ENCODE peak calls at places on chromosomes 3 and 15, in ten cellular contexts. S is heart right ventricle; M is left ventricle myocardium inferior; H is RWPE2; N is Peyer's patch; P is heart left ventricle; I is fibroblast of lung; E is choroid plexus epithelial cell; D is CD8-positive, alpha-beta T cell; O is brain microvascular endothelial cell. R is an unnamed sample.

GRCh38 chr3:58833501-58833900 is 166.9 kb upstream of the FAM3D start:
- DNase-seq in S (no peak), M (no peak), H (no peak), N (no peak), P (no peak), I (peak), E (no peak), D (no peak), O (no peak), R (no peak)

GRCh38 chr3:124762612-124763011 is 32.4 kb downstream of the UMPS start:
- DNase-seq in S (no peak), M (no peak), H (no peak), N (peak), P (no peak), I (no peak), E (no peak), D (no peak), O (no peak), R (no peak)

GRCh38 chr3:194987571-194988494 is 283.1 kb downstream of the XXYLT1 start:
- DNase-seq in S (no peak), M (no peak), H (no peak), N (no peak), P (no peak), I (no peak), E (no peak), D (peak), O (peak), R (no peak)

GRCh38 chr3:127964053-127964452 is 49.0 kb downstream of the KBTBD12 start:
- DNase-seq in S (no peak), M (no peak), H (no peak), N (no peak), P (no peak), I (peak), E (peak), D (no peak), O (no peak), R (peak)

GRCh38 chr3:110806924-110807323 is 264.7 kb upstream of the NECTIN3 start:
- DNase-seq in S (no peak), M (no peak), H (no peak), N (no peak), P (no peak), I (peak), E (peak), D (no peak), O (no peak), R (peak)

GRCh38 chr3:23086366-23086765 is 116.8 kb upstream of the UBE2E2 start:
- DNase-seq in S (no peak), M (no peak), H (no peak), N (no peak), P (no peak), I (no peak), E (no peak), D (no peak), O (no peak), R (no peak)

GRCh38 chr3:89586676-89587075 is 479.3 kb downstream of the EPHA3 start:
- DNase-seq in S (no peak), M (no peak), H (no peak), N (no peak), P (no peak), I (no peak), E (no peak), D (no peak), O (no peak), R (no peak)

GRCh38 chr3:133487920-133488540 is 85.5 kb upstream of the CDV3 start:
- DNase-seq in S (peak), M (no peak), H (no peak), N (peak), P (no peak), I (peak), E (peak), D (peak), O (no peak), R (peak)

GRCh38 chr3:61173685-61174084 is 77.6 kb downstream of the FHIT start:
- DNase-seq in S (no peak), M (no peak), H (no peak), N (peak), P (no peak), I (no peak), E (no peak), D (no peak), O (peak), R (no peak)

GRCh38 chr3:61177450-61177849 is 73.8 kb downstream of the FHIT start:
- DNase-seq in S (no peak), M (no peak), H (no peak), N (no peak), P (no peak), I (no peak), E (no peak), D (no peak), O (no peak), R (no peak)

GRCh38 chr3:61169621-61170251 is 81.5 kb downstream of the FHIT start:
- DNase-seq in S (no peak), M (no peak), H (no peak), N (no peak), P (no peak), I (no peak), E (no peak), D (no peak), O (no peak), R (no peak)

GRCh38 chr3:61168286-61168685 is 83.0 kb downstream of the FHIT start:
- DNase-seq in S (no peak), M (no peak), H (no peak), N (no peak), P (no peak), I (no peak), E (no peak), D (no peak), O (no peak), R (no peak)

GRCh38 chr3:61172684-61173083 is 78.6 kb downstream of the FHIT start:
- DNase-seq in S (no peak), M (no peak), H (no peak), N (no peak), P (no peak), I (no peak), E (no peak), D (no peak), O (no peak), R (no peak)
- TF ChIP-seq CTCF in S (no peak), M (no peak), H (no peak), N (no peak), P (no peak), I (no peak), E (no peak), D (no peak), O (peak), R (no peak)

GRCh38 chr15:82128401-82129143 is 82.8 kb upstream of the MEX3B start:
- DNase-seq in S (no peak), M (no peak), H (no peak), N (no peak), P (no peak), I (no peak), E (no peak), D (no peak), O (no peak), R (peak)
- H3K4me3 ChIP-seq in S (no peak), M (no peak), H (no peak), N (no peak), P (no peak), I (no peak), E (no peak), D (no peak), O (no peak), R (no peak)

GRCh38 chr15:77584201-77584600 is 48.5 kb downstream of the LINGO1 start:
- DNase-seq in S (no peak), M (no peak), H (peak), N (no peak), P (no peak), I (no peak), E (no peak), D (no peak), O (no peak), R (no peak)
- TF ChIP-seq CTCF in S (no peak), M (peak), H (no peak), N (no peak), P (no peak), I (peak), E (peak), D (no peak), O (peak), R (peak)

GRCh38 chr3:39810647-39811161 is 1.3 kb downstream of the MYRIP start:
- DNase-seq in S (no peak), M (no peak), H (no peak), N (no peak), P (no peak), I (no peak), E (no peak), D (no peak), O (no peak), R (no peak)

GRCh38 chr3:39806820-39807219 is 2.6 kb upstream of the MYRIP start:
- DNase-seq in S (no peak), M (no peak), H (no peak), N (no peak), P (no peak), I (no peak), E (no peak), D (no peak), O (no peak), R (no peak)

GRCh38 chr3:39809181-39809994 is at the start of gene MYRIP:
- DNase-seq in S (peak), M (peak), H (no peak), N (peak), P (peak), I (no peak), E (peak), D (no peak), O (no peak), R (no peak)

GRCh38 chr3:39809995-39810595 is 686 bp downstream of the MYRIP start:
- DNase-seq in S (no peak), M (no peak), H (no peak), N (no peak), P (no peak), I (no peak), E (no peak), D (no peak), O (no peak), R (no peak)

DNA sequence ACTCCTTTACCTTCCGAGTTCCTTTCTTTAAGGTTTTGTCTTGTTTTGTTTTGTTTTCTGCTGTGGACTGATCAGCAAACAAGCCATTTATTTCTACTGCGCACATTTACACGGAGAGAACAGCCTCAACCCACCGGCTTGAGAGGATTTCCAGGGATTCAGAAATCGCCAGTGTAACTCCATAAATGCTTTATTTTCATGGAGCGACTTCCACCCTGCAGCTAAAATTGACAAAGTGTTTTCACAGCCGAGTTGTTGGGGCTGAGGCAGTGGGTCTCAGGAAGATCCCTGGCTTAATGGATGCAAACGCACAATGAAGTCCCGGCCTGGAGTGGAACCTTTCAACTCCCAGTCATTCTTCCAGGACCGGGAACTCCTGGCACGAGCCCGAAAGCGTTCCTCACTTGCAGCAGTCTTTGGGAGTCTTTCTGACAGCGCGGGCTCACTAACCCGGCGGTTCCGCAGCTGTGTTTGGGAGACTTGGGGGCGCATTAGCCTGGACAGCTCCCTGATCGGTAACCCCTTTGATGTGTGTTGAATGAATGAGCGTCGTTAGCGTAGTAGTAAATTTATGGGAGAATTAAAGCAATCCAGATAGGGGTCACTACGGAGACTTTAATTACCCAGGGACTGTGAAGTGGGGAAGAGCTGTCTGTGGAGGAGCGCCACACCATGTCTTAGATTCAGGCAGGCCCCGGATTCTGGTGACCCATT is 785 bp upstream of the MYRIP start:
- DNase-seq in S (peak), M (no peak), H (no peak), N (peak), P (no peak), I (no peak), E (no peak), D (no peak), O (no peak), R (no peak)
- H3K4me3 ChIP-seq in S (peak), M (peak), H (peak), N (peak), P (peak), I (peak), E (no peak), D (no peak), O (no peak), R (no peak)

GRCh38 chr15:39785139-39785538 is 2.5 kb upstream of the FSIP1 start:
- DNase-seq in S (no peak), M (no peak), H (no peak), N (no peak), P (no peak), I (no peak), E (no peak), D (no peak), O (no peak), R (no peak)
- TF ChIP-seq CTCF in S (no peak), M (no peak), H (no peak), N (no peak), P (no peak), I (no peak), E (no peak), D (no peak), O (no peak), R (no peak)

DNA sequence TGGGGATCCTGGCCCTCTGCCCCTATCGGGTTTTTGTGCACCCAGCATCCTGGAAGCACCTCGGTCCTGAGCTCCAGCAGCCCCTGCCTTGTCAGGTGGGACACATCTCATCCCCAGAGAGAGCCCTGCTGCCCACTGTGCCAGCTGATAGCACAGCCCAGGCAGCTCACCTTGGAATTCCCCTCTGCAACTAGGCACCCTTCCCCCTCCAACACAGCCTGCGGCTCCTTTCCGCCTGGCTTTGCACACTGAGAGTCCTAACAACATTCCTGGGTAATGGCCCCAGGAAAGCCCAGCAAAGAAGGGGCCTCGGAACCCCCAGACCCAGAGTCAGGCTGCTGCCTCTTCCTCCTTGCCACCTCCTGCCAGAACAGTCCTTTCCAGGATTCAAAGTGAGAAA is 5.9 kb downstream of the HCN4 start:
- DNase-seq in S (no peak), M (no peak), H (no peak), N (no peak), P (no peak), I (no peak), E (no peak), D (no peak), O (no peak), R (no peak)
- H3K4me3 ChIP-seq in S (no peak), M (no peak), H (no peak), N (no peak), P (no peak), I (no peak), E (no peak), D (no peak), O (no peak), R (no peak)

GRCh38 chr15:70566047-70566835 is 197.1 kb downstream of the UACA start:
- DNase-seq in S (no peak), M (no peak), H (no peak), N (no peak), P (no peak), I (no peak), E (peak), D (no peak), O (peak), R (peak)
- TF ChIP-seq CTCF in S (no peak), M (no peak), H (no peak), N (no peak), P (no peak), I (no peak), E (peak), D (no peak), O (peak), R (no peak)

GRCh38 chr3:120341658-120342346 is 7.4 kb downstream of the LRRC58 start:
- DNase-seq in S (no peak), M (no peak), H (no peak), N (no peak), P (no peak), I (no peak), E (no peak), D (no peak), O (no peak), R (no peak)

GRCh38 chr3:120344349-120344748 is 4.8 kb downstream of the LRRC58 start:
- DNase-seq in S (no peak), M (no peak), H (no peak), N (no peak), P (no peak), I (peak), E (peak), D (no peak), O (no peak), R (peak)

GRCh38 chr3:120338517-120338916 is 10.6 kb downstream of the LRRC58 start:
- DNase-seq in S (no peak), M (no peak), H (no peak), N (no peak), P (no peak), I (no peak), E (no peak), D (no peak), O (no peak), R (no peak)

GRCh38 chr3:120339362-120339761 is 9.8 kb downstream of the LRRC58 start:
- DNase-seq in S (no peak), M (no peak), H (no peak), N (no peak), P (no peak), I (no peak), E (no peak), D (no peak), O (no peak), R (no peak)
- H3K4me3 ChIP-seq in S (no peak), M (no peak), H (no peak), N (no peak), P (no peak), I (no peak), E (no peak), D (no peak), O (no peak), R (no peak)

GRCh38 chr3:103440539-103441113 is 1005.8 kb downstream of the ZPLD1 start:
- DNase-seq in S (no peak), M (no peak), H (no peak), N (no peak), P (no peak), I (peak), E (peak), D (no peak), O (no peak), R (no peak)
- TF ChIP-seq CTCF in S (no peak), M (no peak), H (peak), N (no peak), P (no peak), I (no peak), E (no peak), D (no peak), O (no peak), R (no peak)

R was measured in fibroblast of villous mesenchyme.